ENCODE peak calls at places on chromosome 21, in five cellular contexts. One of them, this sample, is unnamed.
A peak's percentile ranks its signal among the peaks of the same experiment; 100 is the strongest.

GRCh38 chr21:46515109-46515508 is 56.4 kb downstream of the DIP2A start:
- DNase-seq in stimulated activated CD8-positive, alpha-beta memory T cell treated with anti-CD3 and anti-CD28 coated beads, Interleukin-7, amount 100 ng/mL, for 48 hours: no peak
- DNase-seq in NCI-H460: no peak
- DNase-seq in activated T-cell treated with anti-CD3 and anti-CD28 coated beads, Interleukin-2, amount 50 U/mL, for 72 hours: no peak
- DNase-seq in CD8-positive, alpha-beta memory T cell: no peak
- DNase-seq in this sample: peak; percentile 16

GRCh38 chr21:19029816-19030215 is 626.2 kb upstream of the TMPRSS15 start:
- DNase-seq in CD8-positive, alpha-beta memory T cell: no peak
- DNase-seq in stimulated activated CD8-positive, alpha-beta memory T cell treated with anti-CD3 and anti-CD28 coated beads, Interleukin-7, amount 100 ng/mL, for 48 hours: no peak
- DNase-seq in NCI-H460: no peak
- DNase-seq in activated T-cell treated with anti-CD3 and anti-CD28 coated beads, Interleukin-2, amount 50 U/mL, for 72 hours: no peak
- DNase-seq in this sample: no peak

GRCh38 chr21:35273331-35273730 is 224.2 kb upstream of the RUNX1 start:
- DNase-seq in stimulated activated CD8-positive, alpha-beta memory T cell treated with anti-CD3 and anti-CD28 coated beads, Interleukin-7, amount 100 ng/mL, for 48 hours: no peak
- DNase-seq in activated T-cell treated with anti-CD3 and anti-CD28 coated beads, Interleukin-2, amount 50 U/mL, for 72 hours: no peak
- DNase-seq in CD8-positive, alpha-beta memory T cell: no peak
- DNase-seq in NCI-H460: no peak
- DNase-seq in this sample: no peak

GRCh38 chr21:39724944-39725343 is 20.0 kb upstream of the IGSF5 start:
- DNase-seq in CD8-positive, alpha-beta memory T cell: no peak
- DNase-seq in stimulated activated CD8-positive, alpha-beta memory T cell treated with anti-CD3 and anti-CD28 coated beads, Interleukin-7, amount 100 ng/mL, for 48 hours: no peak
- DNase-seq in activated T-cell treated with anti-CD3 and anti-CD28 coated beads, Interleukin-2, amount 50 U/mL, for 72 hours: no peak
- DNase-seq in NCI-H460: no peak
- DNase-seq in this sample: no peak

GRCh38 chr21:42025392-42026071 is 15.4 kb upstream of the ZBTB21 start:
- DNase-seq in activated T-cell treated with anti-CD3 and anti-CD28 coated beads, Interleukin-2, amount 50 U/mL, for 72 hours: no peak
- DNase-seq in CD8-positive, alpha-beta memory T cell: no peak
- DNase-seq in NCI-H460: no peak
- DNase-seq in stimulated activated CD8-positive, alpha-beta memory T cell treated with anti-CD3 and anti-CD28 coated beads, Interleukin-7, amount 100 ng/mL, for 48 hours: no peak
- DNase-seq in this sample: no peak

GRCh38 chr21:31612889-31613785 is 46.4 kb upstream of the SOD1 start:
- DNase-seq in NCI-H460: no peak
- DNase-seq in CD8-positive, alpha-beta memory T cell: no peak
- DNase-seq in activated T-cell treated with anti-CD3 and anti-CD28 coated beads, Interleukin-2, amount 50 U/mL, for 72 hours: no peak
- DNase-seq in stimulated activated CD8-positive, alpha-beta memory T cell treated with anti-CD3 and anti-CD28 coated beads, Interleukin-7, amount 100 ng/mL, for 48 hours: no peak
- DNase-seq in this sample: peak; percentile 8

GRCh38 chr21:33419538-33420123 is 16.4 kb downstream of the IFNGR2 start:
- DNase-seq in activated T-cell treated with anti-CD3 and anti-CD28 coated beads, Interleukin-2, amount 50 U/mL, for 72 hours: no peak
- DNase-seq in CD8-positive, alpha-beta memory T cell: no peak
- DNase-seq in stimulated activated CD8-positive, alpha-beta memory T cell treated with anti-CD3 and anti-CD28 coated beads, Interleukin-7, amount 100 ng/mL, for 48 hours: no peak
- DNase-seq in NCI-H460: peak; percentile 76
- DNase-seq in this sample: peak; percentile 72

GRCh38 chr21:33078907-33079582 is 9.1 kb downstream of the OLIG1 start:
- DNase-seq in stimulated activated CD8-positive, alpha-beta memory T cell treated with anti-CD3 and anti-CD28 coated beads, Interleukin-7, amount 100 ng/mL, for 48 hours: peak; percentile 35
- DNase-seq in NCI-H460: no peak
- DNase-seq in activated T-cell treated with anti-CD3 and anti-CD28 coated beads, Interleukin-2, amount 50 U/mL, for 72 hours: peak; percentile 46
- DNase-seq in CD8-positive, alpha-beta memory T cell: no peak
- DNase-seq in this sample: peak; percentile 28

GRCh38 chr21:31098576-31099005 is 60.3 kb upstream of the KRTAP19-8 start:
- DNase-seq in CD8-positive, alpha-beta memory T cell: peak; percentile 67
- DNase-seq in NCI-H460: peak; percentile 40
- DNase-seq in stimulated activated CD8-positive, alpha-beta memory T cell treated with anti-CD3 and anti-CD28 coated beads, Interleukin-7, amount 100 ng/mL, for 48 hours: peak; percentile 39
- DNase-seq in activated T-cell treated with anti-CD3 and anti-CD28 coated beads, Interleukin-2, amount 50 U/mL, for 72 hours: peak; percentile 79
- DNase-seq in this sample: peak; percentile 74

GRCh38 chr21:30434033-30434631 is 4.1 kb downstream of the KRTAP13-4 start:
- DNase-seq in NCI-H460: peak; percentile 41
- DNase-seq in activated T-cell treated with anti-CD3 and anti-CD28 coated beads, Interleukin-2, amount 50 U/mL, for 72 hours: peak; percentile 24
- DNase-seq in CD8-positive, alpha-beta memory T cell: no peak
- DNase-seq in stimulated activated CD8-positive, alpha-beta memory T cell treated with anti-CD3 and anti-CD28 coated beads, Interleukin-7, amount 100 ng/mL, for 48 hours: no peak
- DNase-seq in this sample: peak; percentile 35

GRCh38 chr21:27545754-27546349 is 579.0 kb upstream of the ADAMTS5 start:
- DNase-seq in activated T-cell treated with anti-CD3 and anti-CD28 coated beads, Interleukin-2, amount 50 U/mL, for 72 hours: no peak
- DNase-seq in CD8-positive, alpha-beta memory T cell: no peak
- DNase-seq in stimulated activated CD8-positive, alpha-beta memory T cell treated with anti-CD3 and anti-CD28 coated beads, Interleukin-7, amount 100 ng/mL, for 48 hours: no peak
- DNase-seq in NCI-H460: no peak
- DNase-seq in this sample: no peak

GRCh38 chr21:15976807-15977206 is 247.0 kb downstream of the USP25 start:
- DNase-seq in NCI-H460: no peak
- DNase-seq in activated T-cell treated with anti-CD3 and anti-CD28 coated beads, Interleukin-2, amount 50 U/mL, for 72 hours: no peak
- DNase-seq in stimulated activated CD8-positive, alpha-beta memory T cell treated with anti-CD3 and anti-CD28 coated beads, Interleukin-7, amount 100 ng/mL, for 48 hours: no peak
- DNase-seq in CD8-positive, alpha-beta memory T cell: no peak
- DNase-seq in this sample: peak; percentile 49

GRCh38 chr21:42313501-42313969 is 1.7 kb downstream of the TFF3 start:
- DNase-seq in NCI-H460: no peak
- DNase-seq in activated T-cell treated with anti-CD3 and anti-CD28 coated beads, Interleukin-2, amount 50 U/mL, for 72 hours: no peak
- DNase-seq in stimulated activated CD8-positive, alpha-beta memory T cell treated with anti-CD3 and anti-CD28 coated beads, Interleukin-7, amount 100 ng/mL, for 48 hours: no peak
- DNase-seq in CD8-positive, alpha-beta memory T cell: no peak
- DNase-seq in this sample: no peak

GRCh38 chr21:14520535-14520934 is 25.6 kb downstream of the SAMSN1 start:
- DNase-seq in activated T-cell treated with anti-CD3 and anti-CD28 coated beads, Interleukin-2, amount 50 U/mL, for 72 hours: no peak
- DNase-seq in stimulated activated CD8-positive, alpha-beta memory T cell treated with anti-CD3 and anti-CD28 coated beads, Interleukin-7, amount 100 ng/mL, for 48 hours: no peak
- DNase-seq in NCI-H460: no peak
- DNase-seq in CD8-positive, alpha-beta memory T cell: no peak
- DNase-seq in this sample: no peak

GRCh38 chr21:45433301-45433700 is 28.3 kb downstream of the COL18A1 start:
- DNase-seq in CD8-positive, alpha-beta memory T cell: no peak
- DNase-seq in NCI-H460: no peak
- DNase-seq in stimulated activated CD8-positive, alpha-beta memory T cell treated with anti-CD3 and anti-CD28 coated beads, Interleukin-7, amount 100 ng/mL, for 48 hours: no peak
- DNase-seq in activated T-cell treated with anti-CD3 and anti-CD28 coated beads, Interleukin-2, amount 50 U/mL, for 72 hours: no peak
- DNase-seq in this sample: no peak

GRCh38 chr21:26732442-26733221 is 112.6 kb downstream of the ADAMTS1 start:
- DNase-seq in CD8-positive, alpha-beta memory T cell: no peak
- DNase-seq in activated T-cell treated with anti-CD3 and anti-CD28 coated beads, Interleukin-2, amount 50 U/mL, for 72 hours: peak; percentile 18
- DNase-seq in stimulated activated CD8-positive, alpha-beta memory T cell treated with anti-CD3 and anti-CD28 coated beads, Interleukin-7, amount 100 ng/mL, for 48 hours: no peak
- DNase-seq in NCI-H460: peak; percentile 19
- DNase-seq in this sample: peak; percentile 72

GRCh38 chr21:14271053-14271452 is 55.1 kb downstream of the RBM11 start:
- DNase-seq in stimulated activated CD8-positive, alpha-beta memory T cell treated with anti-CD3 and anti-CD28 coated beads, Interleukin-7, amount 100 ng/mL, for 48 hours: no peak
- DNase-seq in activated T-cell treated with anti-CD3 and anti-CD28 coated beads, Interleukin-2, amount 50 U/mL, for 72 hours: no peak
- DNase-seq in CD8-positive, alpha-beta memory T cell: no peak
- DNase-seq in NCI-H460: no peak
- DNase-seq in this sample: no peak

GRCh38 chr21:33286600-33287456 is 20.7 kb downstream of the IL10RB start:
- DNase-seq in CD8-positive, alpha-beta memory T cell: no peak
- DNase-seq in NCI-H460: peak; percentile 14
- DNase-seq in activated T-cell treated with anti-CD3 and anti-CD28 coated beads, Interleukin-2, amount 50 U/mL, for 72 hours: no peak
- DNase-seq in stimulated activated CD8-positive, alpha-beta memory T cell treated with anti-CD3 and anti-CD28 coated beads, Interleukin-7, amount 100 ng/mL, for 48 hours: no peak
- DNase-seq in this sample: no peak

GRCh38 chr21:43719748-43720538 is 1.0 kb downstream of the PDXK start:
- DNase-seq in CD8-positive, alpha-beta memory T cell: no peak
- DNase-seq in NCI-H460: no peak
- DNase-seq in activated T-cell treated with anti-CD3 and anti-CD28 coated beads, Interleukin-2, amount 50 U/mL, for 72 hours: peak; percentile 28
- DNase-seq in stimulated activated CD8-positive, alpha-beta memory T cell treated with anti-CD3 and anti-CD28 coated beads, Interleukin-7, amount 100 ng/mL, for 48 hours: no peak
- DNase-seq in this sample: no peak

GRCh38 chr21:45326169-45326833 is 38.6 kb upstream of the POFUT2 start:
- DNase-seq in CD8-positive, alpha-beta memory T cell: no peak
- DNase-seq in activated T-cell treated with anti-CD3 and anti-CD28 coated beads, Interleukin-2, amount 50 U/mL, for 72 hours: no peak
- DNase-seq in stimulated activated CD8-positive, alpha-beta memory T cell treated with anti-CD3 and anti-CD28 coated beads, Interleukin-7, amount 100 ng/mL, for 48 hours: no peak
- DNase-seq in NCI-H460: no peak
- DNase-seq in this sample: no peak

GRCh38 chr21:15651172-15651571 is 78.6 kb upstream of the USP25 start:
- DNase-seq in activated T-cell treated with anti-CD3 and anti-CD28 coated beads, Interleukin-2, amount 50 U/mL, for 72 hours: no peak
- DNase-seq in NCI-H460: no peak
- DNase-seq in stimulated activated CD8-positive, alpha-beta memory T cell treated with anti-CD3 and anti-CD28 coated beads, Interleukin-7, amount 100 ng/mL, for 48 hours: no peak
- DNase-seq in CD8-positive, alpha-beta memory T cell: no peak
- DNase-seq in this sample: no peak

GRCh38 chr21:30680586-30680985 is 37.9 kb downstream of the KRTAP20-3 start:
- DNase-seq in CD8-positive, alpha-beta memory T cell: no peak
- DNase-seq in activated T-cell treated with anti-CD3 and anti-CD28 coated beads, Interleukin-2, amount 50 U/mL, for 72 hours: no peak
- DNase-seq in NCI-H460: no peak
- DNase-seq in stimulated activated CD8-positive, alpha-beta memory T cell treated with anti-CD3 and anti-CD28 coated beads, Interleukin-7, amount 100 ng/mL, for 48 hours: no peak
- DNase-seq in this sample: no peak

GRCh38 chr21:45934570-45934969 is 47.0 kb upstream of the COL6A1 start:
- DNase-seq in activated T-cell treated with anti-CD3 and anti-CD28 coated beads, Interleukin-2, amount 50 U/mL, for 72 hours: no peak
- DNase-seq in stimulated activated CD8-positive, alpha-beta memory T cell treated with anti-CD3 and anti-CD28 coated beads, Interleukin-7, amount 100 ng/mL, for 48 hours: no peak
- DNase-seq in CD8-positive, alpha-beta memory T cell: no peak
- DNase-seq in NCI-H460: no peak
- DNase-seq in this sample: no peak

GRCh38 chr21:26637346-26637745 is 64.3 kb upstream of the CYYR1 start:
- DNase-seq in NCI-H460: no peak
- DNase-seq in activated T-cell treated with anti-CD3 and anti-CD28 coated beads, Interleukin-2, amount 50 U/mL, for 72 hours: no peak
- DNase-seq in stimulated activated CD8-positive, alpha-beta memory T cell treated with anti-CD3 and anti-CD28 coated beads, Interleukin-7, amount 100 ng/mL, for 48 hours: no peak
- DNase-seq in CD8-positive, alpha-beta memory T cell: no peak
- DNase-seq in this sample: no peak

GRCh38 chr21:37828515-37828914 is 87.7 kb downstream of the KCNJ6 start:
- DNase-seq in activated T-cell treated with anti-CD3 and anti-CD28 coated beads, Interleukin-2, amount 50 U/mL, for 72 hours: no peak
- DNase-seq in CD8-positive, alpha-beta memory T cell: no peak
- DNase-seq in NCI-H460: no peak
- DNase-seq in stimulated activated CD8-positive, alpha-beta memory T cell treated with anti-CD3 and anti-CD28 coated beads, Interleukin-7, amount 100 ng/mL, for 48 hours: no peak
- DNase-seq in this sample: no peak

GRCh38 chr21:36692844-36693143 is 6.1 kb upstream of the SIM2 start:
- DNase-seq in stimulated activated CD8-positive, alpha-beta memory T cell treated with anti-CD3 and anti-CD28 coated beads, Interleukin-7, amount 100 ng/mL, for 48 hours: no peak
- DNase-seq in CD8-positive, alpha-beta memory T cell: no peak
- DNase-seq in NCI-H460: no peak
- DNase-seq in activated T-cell treated with anti-CD3 and anti-CD28 coated beads, Interleukin-2, amount 50 U/mL, for 72 hours: no peak
- DNase-seq in this sample: no peak

GRCh38 chr21:45970674-45971486 is 10.7 kb upstream of the COL6A1 start:
- DNase-seq in activated T-cell treated with anti-CD3 and anti-CD28 coated beads, Interleukin-2, amount 50 U/mL, for 72 hours: peak; percentile 67
- DNase-seq in stimulated activated CD8-positive, alpha-beta memory T cell treated with anti-CD3 and anti-CD28 coated beads, Interleukin-7, amount 100 ng/mL, for 48 hours: no peak
- DNase-seq in CD8-positive, alpha-beta memory T cell: no peak
- DNase-seq in NCI-H460: peak; percentile 25
- DNase-seq in this sample: peak; percentile 82

GRCh38 chr21:27060190-27060589 is 93.3 kb upstream of the ADAMTS5 start:
- DNase-seq in CD8-positive, alpha-beta memory T cell: no peak
- DNase-seq in NCI-H460: no peak
- DNase-seq in stimulated activated CD8-positive, alpha-beta memory T cell treated with anti-CD3 and anti-CD28 coated beads, Interleukin-7, amount 100 ng/mL, for 48 hours: no peak
- DNase-seq in activated T-cell treated with anti-CD3 and anti-CD28 coated beads, Interleukin-2, amount 50 U/mL, for 72 hours: no peak
- DNase-seq in this sample: peak; percentile 36

GRCh38 chr21:46425566-46425965 is 33.1 kb upstream of the DIP2A start:
- DNase-seq in activated T-cell treated with anti-CD3 and anti-CD28 coated beads, Interleukin-2, amount 50 U/mL, for 72 hours: peak; percentile 62
- DNase-seq in CD8-positive, alpha-beta memory T cell: peak; percentile 69
- DNase-seq in stimulated activated CD8-positive, alpha-beta memory T cell treated with anti-CD3 and anti-CD28 coated beads, Interleukin-7, amount 100 ng/mL, for 48 hours: peak; percentile 30
- DNase-seq in NCI-H460: no peak
- DNase-seq in this sample: no peak

GRCh38 chr21:37670883-37671282 is 245.4 kb downstream of the KCNJ6 start:
- DNase-seq in stimulated activated CD8-positive, alpha-beta memory T cell treated with anti-CD3 and anti-CD28 coated beads, Interleukin-7, amount 100 ng/mL, for 48 hours: no peak
- DNase-seq in NCI-H460: no peak
- DNase-seq in activated T-cell treated with anti-CD3 and anti-CD28 coated beads, Interleukin-2, amount 50 U/mL, for 72 hours: no peak
- DNase-seq in CD8-positive, alpha-beta memory T cell: no peak
- DNase-seq in this sample: peak; percentile 86

GRCh38 chr21:37230632-37231246 is 36.4 kb downstream of the VPS26C start:
- DNase-seq in stimulated activated CD8-positive, alpha-beta memory T cell treated with anti-CD3 and anti-CD28 coated beads, Interleukin-7, amount 100 ng/mL, for 48 hours: no peak
- DNase-seq in activated T-cell treated with anti-CD3 and anti-CD28 coated beads, Interleukin-2, amount 50 U/mL, for 72 hours: no peak
- DNase-seq in NCI-H460: no peak
- DNase-seq in CD8-positive, alpha-beta memory T cell: no peak
- DNase-seq in this sample: no peak

GRCh38 chr21:46356494-46357334 is 32.8 kb downstream of the PCNT start:
- DNase-seq in CD8-positive, alpha-beta memory T cell: no peak
- DNase-seq in activated T-cell treated with anti-CD3 and anti-CD28 coated beads, Interleukin-2, amount 50 U/mL, for 72 hours: no peak
- DNase-seq in NCI-H460: no peak
- DNase-seq in stimulated activated CD8-positive, alpha-beta memory T cell treated with anti-CD3 and anti-CD28 coated beads, Interleukin-7, amount 100 ng/mL, for 48 hours: no peak
- DNase-seq in this sample: no peak

GRCh38 chr21:45401916-45402900 is 2.8 kb upstream of the COL18A1 start:
- DNase-seq in CD8-positive, alpha-beta memory T cell: no peak
- DNase-seq in stimulated activated CD8-positive, alpha-beta memory T cell treated with anti-CD3 and anti-CD28 coated beads, Interleukin-7, amount 100 ng/mL, for 48 hours: no peak
- DNase-seq in NCI-H460: no peak
- DNase-seq in activated T-cell treated with anti-CD3 and anti-CD28 coated beads, Interleukin-2, amount 50 U/mL, for 72 hours: no peak
- DNase-seq in this sample: peak; percentile 77

GRCh38 chr21:27555996-27556395 is 589.1 kb upstream of the ADAMTS5 start:
- DNase-seq in stimulated activated CD8-positive, alpha-beta memory T cell treated with anti-CD3 and anti-CD28 coated beads, Interleukin-7, amount 100 ng/mL, for 48 hours: no peak
- DNase-seq in NCI-H460: no peak
- DNase-seq in activated T-cell treated with anti-CD3 and anti-CD28 coated beads, Interleukin-2, amount 50 U/mL, for 72 hours: no peak
- DNase-seq in CD8-positive, alpha-beta memory T cell: no peak
- DNase-seq in this sample: no peak

GRCh38 chr21:42309753-42310213 is 5.4 kb downstream of the TFF3 start:
- DNase-seq in CD8-positive, alpha-beta memory T cell: peak; percentile 55
- DNase-seq in NCI-H460: peak; percentile 21
- DNase-seq in activated T-cell treated with anti-CD3 and anti-CD28 coated beads, Interleukin-2, amount 50 U/mL, for 72 hours: peak; percentile 80
- DNase-seq in stimulated activated CD8-positive, alpha-beta memory T cell treated with anti-CD3 and anti-CD28 coated beads, Interleukin-7, amount 100 ng/mL, for 48 hours: peak; percentile 36
- DNase-seq in this sample: peak; percentile 33

GRCh38 chr21:18155508-18156193 is 89.0 kb upstream of the CHODL start:
- DNase-seq in CD8-positive, alpha-beta memory T cell: no peak
- DNase-seq in stimulated activated CD8-positive, alpha-beta memory T cell treated with anti-CD3 and anti-CD28 coated beads, Interleukin-7, amount 100 ng/mL, for 48 hours: no peak
- DNase-seq in activated T-cell treated with anti-CD3 and anti-CD28 coated beads, Interleukin-2, amount 50 U/mL, for 72 hours: no peak
- DNase-seq in NCI-H460: no peak
- DNase-seq in this sample: peak; percentile 55

GRCh38 chr21:45320261-45320990 is 32.7 kb upstream of the POFUT2 start:
- DNase-seq in NCI-H460: no peak
- DNase-seq in activated T-cell treated with anti-CD3 and anti-CD28 coated beads, Interleukin-2, amount 50 U/mL, for 72 hours: no peak
- DNase-seq in CD8-positive, alpha-beta memory T cell: no peak
- DNase-seq in stimulated activated CD8-positive, alpha-beta memory T cell treated with anti-CD3 and anti-CD28 coated beads, Interleukin-7, amount 100 ng/mL, for 48 hours: no peak
- DNase-seq in this sample: no peak

GRCh38 chr21:46125846-46126301 is 28.0 kb downstream of the COL6A2 start:
- DNase-seq in activated T-cell treated with anti-CD3 and anti-CD28 coated beads, Interleukin-2, amount 50 U/mL, for 72 hours: no peak
- DNase-seq in CD8-positive, alpha-beta memory T cell: no peak
- DNase-seq in stimulated activated CD8-positive, alpha-beta memory T cell treated with anti-CD3 and anti-CD28 coated beads, Interleukin-7, amount 100 ng/mL, for 48 hours: no peak
- DNase-seq in NCI-H460: no peak
- DNase-seq in this sample: no peak